ENCODE peak calls at places on chromosomes 7 and 10, in five cellular contexts. H is GM12891, W is GM12878, A is HepG2, C is H1. B is an unnamed sample.

GRCh38 chr7:129401968-129402860 is 32.0 kb upstream of the STRIP2 start:
- DNase-seq in A (no peak), H (no peak), W (peak; percentile 43), C (no peak), B (no peak)

GRCh38 chr7:10803720-10804119 is 170.0 kb upstream of the PHF14 start:
- DNase-seq in A (no peak), H (no peak), W (no peak), C (no peak), B (no peak)

GRCh38 chr10:11798862-11799735 is 24.1 kb upstream of the PROSER2 start:
- DNase-seq in A (no peak), C (no peak), W (no peak), H (no peak), B (no peak)

GRCh38 chr10:61140765-61141392 is 196.9 kb upstream of the RHOBTB1 start:
- DNase-seq in H (no peak), C (no peak), A (peak; percentile 68), W (no peak), B (no peak)

GRCh38 chr10:4677296-4678021 is 148.5 kb upstream of the AKR1E2 start:
- DNase-seq in C (no peak), A (no peak), W (no peak), H (no peak), B (no peak)

GRCh38 chr7:64799-65430 is 127.5 kb upstream of the FAM20C start:
- DNase-seq in A (no peak), C (no peak), W (no peak), H (no peak), B (no peak)

GRCh38 chr7:106143711-106144347 is 31.7 kb upstream of the SYPL1 start:
- DNase-seq in C (no peak), W (no peak), A (no peak), H (no peak), B (no peak)

GRCh38 chr10:27558612-27559020 is 54.5 kb downstream of the RAB18 start:
- DNase-seq in A (peak; percentile 68), H (peak; percentile 31), C (peak; percentile 7), W (no peak), B (peak; percentile 11)

GRCh38 chr10:70649526-70649925 is 22.8 kb upstream of the ADAMTS14 start:
- DNase-seq in H (no peak), A (no peak), C (no peak), W (no peak), B (no peak)

GRCh38 chr7:64653721-64654401 is 12.1 kb upstream of the ZNF107 start:
- DNase-seq in H (no peak), W (no peak), A (no peak), C (no peak), B (no peak)

GRCh38 chr7:136956232-136956631 is 87.8 kb downstream of the CHRM2 start:
- DNase-seq in C (no peak), A (no peak), H (no peak), W (no peak), B (no peak)

DNA sequence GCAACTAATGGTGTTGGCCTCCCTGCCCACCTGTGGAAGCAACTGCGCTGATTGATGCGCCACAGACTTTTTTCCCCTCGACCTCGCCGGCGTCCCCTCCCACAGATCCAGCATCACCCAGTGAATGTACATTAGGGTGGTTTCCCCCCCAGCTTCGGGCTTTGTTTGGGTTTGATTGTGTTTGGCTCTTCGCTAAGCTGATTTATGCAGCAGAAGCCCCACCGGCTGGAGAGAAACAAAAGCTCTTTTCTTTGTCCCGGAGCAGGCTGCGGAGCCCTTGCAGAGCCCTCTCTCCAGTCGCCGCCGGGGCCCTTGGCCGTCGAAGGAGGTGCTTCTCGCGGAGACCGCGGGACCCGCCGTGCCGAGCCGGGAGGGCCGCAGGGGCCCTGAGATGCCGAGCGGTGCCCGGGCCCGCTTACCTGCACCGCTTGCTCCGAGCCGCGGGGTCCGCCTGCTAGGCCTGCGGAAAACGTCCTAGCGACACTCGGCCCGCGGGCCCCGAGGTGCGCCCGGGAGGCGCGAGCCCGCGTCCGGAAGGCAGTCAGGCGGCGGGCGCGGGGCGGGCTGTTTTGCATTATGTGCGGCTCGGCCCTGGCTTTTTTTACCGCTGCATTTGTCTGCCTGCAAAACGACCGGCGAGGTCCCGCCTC is 656 bp downstream of the ITGB8 start:
- DNase-seq in C (no peak), H (peak; percentile 22), W (no peak), A (no peak), B (peak; percentile 34)
- TF ChIP-seq TAF1 in C (peak; percentile 60), H (peak; percentile 10), W (peak; percentile 38), A (no peak), B (peak; percentile 7)

GRCh38 chr10:94362360-94363250 is at the start of gene NOC3L:
- DNase-seq in C (peak; percentile 85), W (peak; percentile 76), A (peak; percentile 93), H (peak; percentile 86), B (peak; percentile 81)
- TF ChIP-seq POLR2A in C (peak; percentile 80), W (peak; percentile 87), A (peak; percentile 86), H (peak; percentile 89), B (peak; percentile 95)

GRCh38 chr10:88473989-88474883 is 108.9 kb downstream of the RNLS start:
- DNase-seq in C (no peak), A (no peak), H (no peak), W (no peak), B (no peak)

GRCh38 chr10:88474884-88475844 is 108.0 kb downstream of the RNLS start:
- DNase-seq in C (no peak), H (no peak), A (no peak), W (no peak), B (no peak)

GRCh38 chr10:88472540-88472939 is 110.6 kb downstream of the RNLS start:
- DNase-seq in W (no peak), H (no peak), A (no peak), C (peak; percentile 15), B (no peak)

GRCh38 chr10:88467835-88468485 is 115.2 kb downstream of the RNLS start:
- DNase-seq in W (no peak), A (no peak), C (no peak), H (no peak), B (no peak)

GRCh38 chr10:88471909-88472308 is 111.2 kb downstream of the RNLS start:
- DNase-seq in H (no peak), A (no peak), W (no peak), C (peak; percentile 1), B (no peak)
- TF ChIP-seq TAF1 in H (no peak), A (no peak), W (no peak), C (no peak), B (no peak)

GRCh38 chr10:931326-932318 is at the start of gene LARP4B:
- DNase-seq in H (peak; percentile 92), C (peak; percentile 90), W (peak; percentile 88), A (peak; percentile 93), B (peak; percentile 93)

GRCh38 chr10:929965-930364 is 1.5 kb downstream of the LARP4B start:
- DNase-seq in H (no peak), W (no peak), C (no peak), A (no peak), B (no peak)

GRCh38 chr10:932589-932988 is 1.1 kb upstream of the LARP4B start:
- DNase-seq in C (no peak), W (no peak), A (no peak), H (no peak), B (no peak)

GRCh38 chr10:927131-927530 is 4.4 kb downstream of the LARP4B start:
- DNase-seq in A (no peak), H (no peak), W (no peak), C (no peak), B (no peak)

GRCh38 chr10:930415-931325 is 835 bp downstream of the LARP4B start:
- DNase-seq in H (no peak), C (no peak), A (peak; percentile 42), W (no peak), B (no peak)
- TF ChIP-seq POLR2A in H (no peak), C (no peak), A (no peak), W (no peak), B (no peak)

DNA sequence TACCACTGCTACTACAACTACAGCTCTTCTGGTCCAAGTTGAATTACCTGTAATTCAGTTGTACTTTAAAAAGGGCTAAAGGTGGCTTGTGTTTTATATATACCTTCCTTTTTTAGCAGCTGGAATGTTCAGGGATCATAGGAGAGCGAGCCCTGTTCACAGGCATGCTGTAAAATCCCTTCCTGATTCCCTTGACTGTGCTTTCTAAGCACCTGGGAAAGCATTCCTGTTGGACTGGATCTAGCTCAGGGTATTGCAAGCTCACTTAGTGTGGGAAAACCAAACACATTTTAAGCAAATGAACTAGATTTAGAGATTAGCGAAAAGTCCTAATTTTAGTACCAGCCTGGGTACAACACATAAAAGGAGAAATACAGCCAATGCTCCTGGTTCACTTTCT is 31.5 kb downstream of the BPGM start:
- DNase-seq in W (no peak), A (no peak), C (no peak), H (no peak), B (no peak)
- TF ChIP-seq TAF1 in W (no peak), A (no peak), C (no peak), H (no peak), B (no peak)

DNA sequence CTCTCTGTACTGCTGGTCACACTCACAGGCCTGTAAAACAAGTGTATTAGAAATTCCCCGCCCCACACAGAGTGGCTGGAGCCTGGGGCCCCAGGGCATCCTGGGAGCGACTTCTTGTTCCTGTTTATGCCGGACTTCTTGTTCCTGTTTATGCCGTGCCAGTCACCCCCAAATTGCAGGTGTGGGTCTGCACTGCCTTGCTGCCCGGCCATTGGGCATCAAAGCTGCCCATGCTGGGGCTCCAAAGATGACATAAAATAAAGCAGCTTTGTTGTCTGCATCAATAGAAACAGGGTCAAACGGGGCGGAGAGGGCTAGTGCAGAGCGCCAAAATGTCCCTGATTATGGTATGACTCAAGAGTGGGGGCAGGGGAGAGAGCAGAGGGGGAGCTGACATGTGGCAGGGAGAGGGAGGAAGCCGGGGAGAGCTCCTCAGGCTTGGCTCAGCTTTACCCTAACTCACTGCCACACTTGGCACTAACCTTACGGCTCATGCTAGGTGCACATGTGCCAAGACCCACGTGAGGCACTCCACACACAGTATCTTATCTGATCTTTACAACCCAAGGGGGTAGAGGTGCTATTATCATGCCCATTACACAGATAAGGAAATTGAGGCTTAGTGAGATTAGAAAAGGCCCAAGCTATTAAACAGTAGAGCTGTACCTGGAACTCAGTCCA is 98.4 kb downstream of the PIP4K2A start:
- DNase-seq in H (no peak), C (no peak), A (peak; percentile 72), W (peak; percentile 35), B (no peak)
- TF ChIP-seq POLR2A in H (no peak), C (no peak), A (peak; percentile 20), W (peak; percentile 67), B (peak; percentile 65)

GRCh38 chr7:47491637-47492036 is 90.3 kb downstream of the TNS3 start:
- DNase-seq in H (no peak), C (no peak), W (no peak), A (no peak), B (no peak)

GRCh38 chr7:47495269-47495875 is 86.5 kb downstream of the TNS3 start:
- DNase-seq in A (no peak), C (no peak), H (no peak), W (no peak), B (no peak)

GRCh38 chr7:47490501-47491265 is 91.2 kb downstream of the TNS3 start:
- DNase-seq in W (no peak), A (no peak), H (no peak), C (no peak), B (no peak)

GRCh38 chr7:47493971-47494370 is 87.9 kb downstream of the TNS3 start:
- DNase-seq in A (no peak), H (no peak), C (no peak), W (no peak), B (no peak)

GRCh38 chr7:47492720-47493119 is 89.2 kb downstream of the TNS3 start:
- DNase-seq in C (no peak), W (no peak), H (no peak), A (no peak), B (no peak)
- TF ChIP-seq TAF1 in C (no peak), W (no peak), H (no peak), A (no peak), B (no peak)